ENCODE peak calls at places on chromosomes 6 and 20, in four cellular contexts. W is HepG2, R is WTC11, G is K562. C is an unnamed sample.

GRCh38 chr6:91098006-91098405 is 511.1 kb upstream of the MAP3K7 start:
- DNase-seq in W (no peak), R (no peak), G (no peak), C (no peak)

GRCh38 chr20:58700121-58700780 is 7.7 kb downstream of the NPEPL1 start:
- DNase-seq in W (no peak), R (peak), G (no peak), C (no peak)

GRCh38 chr6:80280258-80281010 is 174.0 kb downstream of the BCKDHB start:
- DNase-seq in W (no peak), R (no peak), G (no peak), C (no peak)

GRCh38 chr6:96381246-96381645 is 140.4 kb upstream of the UFL1 start:
- DNase-seq in W (no peak), R (no peak), G (no peak), C (no peak)

GRCh38 chr20:4869290-4870193 is 131.8 kb downstream of the SLC23A2 start:
- DNase-seq in W (no peak), R (no peak), G (no peak), C (no peak)

GRCh38 chr6:1547785-1548184 is 61.9 kb upstream of the FOXC1 start:
- DNase-seq in W (no peak), R (no peak), G (no peak), C (no peak)

GRCh38 chr20:23488470-23488869 is 2.4 kb upstream of the CST8 start:
- DNase-seq in W (no peak), R (no peak), G (no peak), C (no peak)

GRCh38 chr20:53623454-53624206 is 30.0 kb upstream of the ZNF217 start:
- DNase-seq in W (peak), R (peak), G (peak), C (peak)

GRCh38 chr6:139701695-139702094 is 327.2 kb upstream of the CITED2 start:
- DNase-seq in W (no peak), R (no peak), G (no peak), C (no peak)

GRCh38 chr6:129280719-129281118 is 397.8 kb downstream of the LAMA2 start:
- DNase-seq in W (no peak), R (no peak), G (no peak), C (no peak)

GRCh38 chr20:16001286-16001685 is 572.0 kb downstream of the KIF16B start:
- DNase-seq in W (no peak), R (no peak), G (no peak), C (no peak)

GRCh38 chr6:7431594-7432390 is 42.2 kb downstream of the RIOK1 start:
- DNase-seq in W (peak), R (peak), G (peak), C (no peak)

GRCh38 chr6:3882865-3883264 is 33.7 kb downstream of the FAM50B start:
- DNase-seq in W (no peak), R (no peak), G (no peak), C (no peak)

GRCh38 chr6:30100585-30101422 is 12.1 kb downstream of the TRIM31 start:
- DNase-seq in W (peak), R (peak), G (peak), C (no peak)

GRCh38 chr20:25254986-25255680 is 7.2 kb downstream of the PYGB start:
- DNase-seq in W (no peak), R (no peak), G (no peak), C (no peak)

GRCh38 chr20:32494498-32495216 is 90.5 kb downstream of the NOL4L start:
- DNase-seq in W (no peak), R (no peak), G (no peak), C (no peak)
- TF ChIP-seq ELF4 in W (no peak), R (no peak), G (no peak), C (no peak)

GRCh38 chr6:138300469-138300868 is 77.2 kb upstream of the SMIM28 start:
- DNase-seq in W (no peak), R (no peak), G (no peak), C (no peak)

GRCh38 chr6:138293996-138294395 is 75.7 kb upstream of the PBOV1 start:
- DNase-seq in W (no peak), R (no peak), G (no peak), C (no peak)

GRCh38 chr6:138296381-138296780 is 78.1 kb upstream of the PBOV1 start:
- DNase-seq in W (no peak), R (no peak), G (no peak), C (no peak)

GRCh38 chr6:138296786-138297185 is 78.5 kb upstream of the PBOV1 start:
- DNase-seq in W (no peak), R (no peak), G (no peak), C (no peak)

GRCh38 chr6:138297761-138298298 is 79.5 kb upstream of the PBOV1 start:
- DNase-seq in W (peak), R (no peak), G (no peak), C (no peak)
- TF ChIP-seq SP1 in W (no peak), R (no peak), G (no peak), C (no peak)

GRCh38 chr20:8790442-8791074 is 278.3 kb upstream of the PLCB4 start:
- DNase-seq in W (peak), R (peak), G (peak), C (peak)
- TF ChIP-seq ELF4 in W (no peak), R (no peak), G (no peak), C (no peak)

GRCh38 chr20:36521526-36521925 is 19.8 kb upstream of the MYL9 start:
- DNase-seq in W (no peak), R (no peak), G (no peak), C (no peak)
- TF ChIP-seq SP1 in W (no peak), R (no peak), G (no peak), C (no peak)

DNA sequence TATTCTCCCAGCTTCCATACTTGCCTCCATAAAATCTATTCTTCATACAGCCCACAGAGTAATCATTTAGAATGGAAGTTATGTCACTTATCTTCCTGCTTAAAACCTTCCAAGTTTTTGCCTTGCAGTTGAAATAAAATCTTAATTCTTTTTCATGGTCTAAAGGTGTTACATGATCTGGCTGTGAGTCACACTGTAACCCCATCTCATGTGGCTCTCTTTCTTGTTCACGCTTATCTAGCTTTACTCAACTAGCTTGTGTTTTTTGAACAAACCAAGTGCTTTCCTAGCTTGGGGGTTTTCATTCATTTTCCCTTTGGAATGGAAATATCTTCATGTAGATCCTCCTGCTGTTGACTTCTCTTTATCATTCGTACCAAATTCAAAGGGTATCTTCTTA is 23.6 kb upstream of the THEMIS start:
- DNase-seq in W (no peak), R (no peak), G (no peak), C (no peak)
- TF ChIP-seq ELF4 in W (no peak), R (no peak), G (no peak), C (no peak)

GRCh38 chr6:25359191-25359861 is 80.2 kb downstream of the CARMIL1 start:
- DNase-seq in W (no peak), R (no peak), G (no peak), C (no peak)
- TF ChIP-seq SP1 in W (no peak), R (no peak), G (no peak), C (no peak)

GRCh38 chr6:86500035-86500434 is 437.3 kb upstream of the HTR1E start:
- DNase-seq in W (no peak), R (no peak), G (no peak), C (no peak)
- TF ChIP-seq ELF4 in W (no peak), R (no peak), G (no peak), C (no peak)

DNA sequence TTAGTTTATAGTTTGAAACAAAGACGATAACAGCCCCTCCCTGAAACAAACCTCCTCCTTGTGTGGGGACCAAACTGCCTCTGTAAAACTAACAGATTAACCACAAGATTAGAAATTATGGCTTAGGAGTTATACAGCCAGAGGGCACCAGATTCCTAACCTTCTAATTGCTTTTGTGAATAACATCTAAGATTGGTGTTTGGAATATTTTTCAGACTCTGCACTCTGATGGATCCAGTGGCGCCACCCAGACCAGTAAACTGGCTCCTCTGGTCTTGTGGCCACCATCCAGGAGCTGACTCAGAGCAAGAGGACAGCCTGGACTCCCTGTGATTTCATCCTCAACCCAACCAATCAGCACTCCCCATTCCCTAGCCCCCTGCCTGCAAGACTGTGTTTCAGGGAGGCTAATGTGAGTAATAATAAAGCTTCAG is 58.3 kb upstream of the SLC22A16 start:
- DNase-seq in W (no peak), R (no peak), G (no peak), C (no peak)
- TF ChIP-seq SP1 in W (no peak), R (no peak), G (no peak), C (no peak)

GRCh38 chr6:49401063-49401462 is 62.0 kb downstream of the MMUT start:
- DNase-seq in W (no peak), R (no peak), G (no peak), C (no peak)
- TF ChIP-seq ELF4 in W (no peak), R (no peak), G (no peak), C (no peak)

GRCh38 chr6:31578461-31579118 is 3.2 kb downstream of the TNF start:
- DNase-seq in W (no peak), R (peak), G (no peak), C (no peak)
- TF ChIP-seq SP1 in W (no peak), R (no peak), G (no peak), C (no peak)